ENCODE peak calls at places on chromosomes 4 and X, in five cellular contexts. J is heart right ventricle, F is prostate gland, W is colonic mucosa, I is fibroblast of lung. V is an unnamed sample.

GRCh38 chr4:137650051-137650450 is 117.8 kb upstream of the PCDH18 start:
- DNase-seq in J (no peak), F (no peak), W (no peak), I (peak), V (no peak)

GRCh38 chrX:11386001-11386523 is 92.8 kb downstream of the AMELX start:
- DNase-seq in J (no peak), F (no peak), W (no peak), I (peak), V (no peak)

GRCh38 chr4:32454482-32454881 is 1734.3 kb downstream of the PCDH7 start:
- DNase-seq in J (no peak), F (no peak), W (no peak), I (no peak), V (no peak)

GRCh38 chr4:31946456-31946855 is 1226.3 kb downstream of the PCDH7 start:
- DNase-seq in J (no peak), F (no peak), W (no peak), I (no peak), V (no peak)

GRCh38 chrX:139647597-139647996 is 60.4 kb downstream of the MCF2 start:
- DNase-seq in J (no peak), F (no peak), W (no peak), I (no peak), V (no peak)

GRCh38 chrX:154378059-154378798 is 866 bp upstream of the EMD start:
- DNase-seq in J (peak), F (no peak), W (peak), I (peak), V (no peak)

GRCh38 chrX:67619253-67619652 is 75.4 kb downstream of the AR start:
- DNase-seq in J (no peak), F (no peak), W (no peak), I (peak), V (no peak)

GRCh38 chr4:8537041-8537461 is 43.1 kb upstream of the GPR78 start:
- DNase-seq in J (no peak), F (peak), W (peak), I (peak), V (no peak)

GRCh38 chrX:72128183-72128834 is 3.4 kb downstream of the RTL5 start:
- DNase-seq in J (no peak), F (no peak), W (no peak), I (no peak), V (no peak)

GRCh38 chr4:47484169-47484568 is 906 bp upstream of the ATP10D start:
- DNase-seq in J (no peak), F (no peak), W (no peak), I (no peak), V (no peak)

GRCh38 chr4:39118034-39118658 is 56.1 kb downstream of the KLHL5 start:
- DNase-seq in J (no peak), F (no peak), W (no peak), I (no peak), V (no peak)

GRCh38 chr4:130124066-130124465 is 1028.1 kb downstream of the C4orf33 start:
- DNase-seq in J (no peak), F (no peak), W (no peak), I (no peak), V (no peak)

GRCh38 chr4:152620915-152621314 is 58.9 kb downstream of the TMEM154 start:
- DNase-seq in J (no peak), F (no peak), W (no peak), I (no peak), V (no peak)

GRCh38 chr4:124862261-124862660 is 149.7 kb upstream of the ANKRD50 start:
- DNase-seq in J (no peak), F (no peak), W (no peak), I (no peak), V (no peak)

GRCh38 chr4:114272226-114272625 is 292.8 kb upstream of the ARSJ start:
- DNase-seq in J (no peak), F (no peak), W (no peak), I (peak), V (peak)

DNA sequence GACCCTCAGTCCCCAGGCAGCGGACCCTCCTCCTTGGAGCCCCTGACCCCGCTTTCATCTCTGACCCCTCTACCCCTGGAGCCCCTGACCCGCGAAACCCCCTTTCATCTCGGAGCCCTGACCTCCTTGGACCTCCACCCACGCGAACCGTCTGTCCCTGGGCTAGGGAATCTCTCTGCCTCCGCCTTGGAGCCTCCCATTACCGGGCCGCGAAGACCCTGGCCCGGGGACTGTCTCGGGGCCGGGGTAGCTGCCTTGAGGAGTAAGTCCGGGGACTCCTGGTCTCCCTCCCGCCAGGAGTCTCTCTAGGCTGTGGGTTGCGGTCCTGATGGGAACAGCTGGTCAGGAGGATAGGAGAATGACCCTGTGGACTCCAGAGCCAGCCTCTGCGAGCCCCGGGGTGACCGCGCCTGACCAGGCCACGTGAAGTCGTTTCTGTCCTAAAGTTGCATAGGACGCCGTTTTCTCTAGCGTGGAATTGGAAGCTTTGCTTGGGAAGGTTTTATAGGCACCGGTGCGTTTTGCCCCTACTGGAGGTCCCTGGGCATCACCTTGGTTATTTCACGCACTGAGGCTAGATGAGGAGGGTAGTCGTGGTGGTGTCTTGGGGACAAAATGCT is 824 bp downstream of the TBC1D14 start:
- DNase-seq in J (no peak), F (no peak), W (peak), I (no peak), V (no peak)
- TF ChIP-seq CTCF in J (no peak), F (no peak), W (no peak), I (peak), V (no peak)

GRCh38 chr4:71498002-71498401 is 159.2 kb downstream of the SLC4A4 start:
- DNase-seq in J (no peak), F (peak), W (no peak), I (peak), V (peak)
- H3K4me3 ChIP-seq in J (no peak), F (no peak), W (no peak), I (no peak), V (no peak)

DNA sequence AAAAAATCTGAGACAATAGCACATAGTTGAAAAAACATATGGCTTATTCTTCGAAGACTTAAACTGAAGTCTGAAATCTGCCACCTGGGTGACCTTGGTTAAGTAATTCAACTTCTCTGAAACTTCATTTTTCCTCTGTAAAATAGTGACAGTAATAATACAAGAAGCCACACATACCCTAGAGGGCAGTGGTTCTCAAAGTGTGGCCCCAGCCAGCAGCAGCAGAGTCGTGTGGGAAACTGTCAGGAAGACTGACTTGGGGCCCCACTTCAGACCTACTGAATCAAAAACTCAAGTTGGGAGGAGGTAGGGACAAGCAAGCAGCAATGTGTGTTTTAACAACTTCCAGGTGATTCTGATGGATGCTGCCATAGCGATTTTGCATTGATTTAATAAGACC is 249.9 kb downstream of the HNRNPD start:
- DNase-seq in J (no peak), F (no peak), W (no peak), I (no peak), V (no peak)
- TF ChIP-seq CTCF in J (no peak), F (no peak), W (no peak), I (no peak), V (no peak)

DNA sequence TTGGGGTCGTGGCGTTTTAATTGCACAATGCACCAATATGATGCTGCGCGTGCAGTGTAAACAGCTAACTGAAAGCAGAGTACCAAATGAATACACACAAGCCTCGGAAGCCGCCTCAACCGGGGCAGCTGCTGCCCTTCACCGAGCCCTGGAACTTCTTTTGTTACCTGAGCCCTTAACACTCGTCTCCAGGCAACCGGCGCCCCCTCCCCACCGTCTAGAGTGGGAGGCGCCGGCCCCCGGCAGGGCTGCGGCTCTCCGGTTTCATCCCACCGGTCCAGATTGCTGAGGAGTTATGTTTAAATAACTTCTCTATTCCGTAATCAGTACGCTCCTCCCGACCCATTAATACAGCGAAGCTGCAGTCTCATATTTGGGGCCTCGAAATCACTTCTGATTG is 173.2 kb upstream of the TBL1X start:
- DNase-seq in J (no peak), F (no peak), W (no peak), I (no peak), V (no peak)
- H3K4me3 ChIP-seq in J (no peak), F (no peak), W (no peak), I (no peak), V (no peak)

GRCh38 chr4:106034205-106034604 is 138.9 kb downstream of the NPNT start:
- DNase-seq in J (no peak), F (no peak), W (no peak), I (peak), V (no peak)

GRCh38 chr4:106033469-106033868 is 138.2 kb downstream of the NPNT start:
- DNase-seq in J (no peak), F (no peak), W (no peak), I (no peak), V (no peak)

GRCh38 chr4:106035204-106035603 is 139.9 kb downstream of the NPNT start:
- DNase-seq in J (no peak), F (no peak), W (no peak), I (no peak), V (no peak)

GRCh38 chr4:106034751-106035150 is 139.5 kb downstream of the NPNT start:
- DNase-seq in J (no peak), F (no peak), W (no peak), I (no peak), V (no peak)

DNA sequence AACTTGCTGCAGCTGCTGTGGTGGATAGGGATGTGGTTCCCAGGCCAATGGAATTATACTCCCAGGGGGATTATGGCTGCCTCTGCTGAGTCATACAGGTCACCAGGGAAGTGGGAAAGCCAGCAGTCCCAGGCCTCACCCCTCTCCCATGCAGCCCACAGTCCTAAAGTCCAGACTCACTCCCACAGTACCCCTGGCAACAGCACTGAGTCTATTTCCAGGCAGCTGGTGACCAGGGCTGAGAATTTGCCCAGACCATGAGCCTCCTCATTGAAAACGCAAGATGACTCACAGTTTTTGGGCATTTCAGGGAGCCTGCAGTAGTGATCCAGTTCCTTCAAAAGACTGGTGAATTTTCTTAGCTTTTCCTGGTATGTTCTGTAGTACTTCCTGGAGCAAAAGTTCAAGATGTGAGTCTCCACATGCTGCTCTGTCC is 137.6 kb downstream of the NPNT start:
- DNase-seq in J (no peak), F (no peak), W (no peak), I (no peak), V (no peak)
- TF ChIP-seq CTCF in J (no peak), F (no peak), W (no peak), I (no peak), V (no peak)

DNA sequence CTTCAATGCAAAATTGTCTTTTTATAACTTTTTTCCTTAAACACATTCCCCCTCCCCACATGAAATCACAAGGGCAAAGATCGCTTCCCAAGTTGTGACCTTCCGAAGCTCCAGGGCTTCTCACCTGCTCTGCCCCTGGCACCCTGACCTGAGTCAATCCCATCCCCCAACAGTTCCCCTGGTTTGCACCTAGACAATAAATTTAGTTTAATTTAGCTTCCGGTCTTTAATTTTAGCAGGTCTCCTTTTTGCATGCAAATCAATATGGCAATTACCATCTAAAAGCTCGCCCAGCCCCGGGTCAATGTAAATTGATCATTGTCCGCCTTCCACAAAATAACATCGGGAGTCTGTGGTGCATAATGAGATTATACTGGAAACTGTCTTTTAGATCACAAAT is 6.8 kb downstream of the BCOR start:
- DNase-seq in J (no peak), F (no peak), W (no peak), I (no peak), V (no peak)
- H3K4me3 ChIP-seq in J (no peak), F (no peak), W (no peak), I (no peak), V (no peak)

V was measured in AG04449.